ENCODE peak calls at places on chromosomes 11 and 22, in six cellular contexts. S is T-helper 2 cell; Q is activated CD8-positive, alpha-beta memory T cell treated with anti-CD3 and anti-CD28 coated beads, Interleukin-2, amount 50 U/mL, for 48 hours; N is erythroblast; J is left ventricle myocardium inferior; F is EL. V is an unnamed sample.

GRCh38 chr11:127000291-127000968 is at the start of gene KIRREL3:
- DNase-seq in Q (no peak), N (no peak), J (no peak), F (peak), S (no peak), V (no peak)

GRCh38 chr11:32852142-32852541 is 22.4 kb downstream of the PRRG4 start:
- DNase-seq in F (peak), Q (no peak), J (no peak), N (no peak), S (no peak), V (no peak)

GRCh38 chr22:38936562-38936961 is 20.8 kb upstream of the APOBEC3A start:
- DNase-seq in J (no peak), S (no peak), F (no peak), N (no peak), Q (no peak), V (no peak)

GRCh38 chr22:41021039-41021654 is 70.0 kb downstream of the RBX1 start:
- DNase-seq in Q (peak), N (no peak), S (no peak), F (no peak), J (peak), V (no peak)

GRCh38 chr11:17839973-17840611 is 105.5 kb downstream of the KCNC1 start:
- DNase-seq in F (no peak), J (no peak), N (no peak), S (peak), Q (no peak), V (no peak)

GRCh38 chr11:45732343-45732742 is 66.9 kb upstream of the CHST1 start:
- DNase-seq in J (no peak), N (no peak), S (no peak), Q (no peak), F (no peak), V (no peak)

GRCh38 chr22:20601308-20601707 is 93.9 kb downstream of the MED15 start:
- DNase-seq in Q (no peak), F (no peak), N (no peak), J (no peak), S (no peak), V (no peak)

GRCh38 chr11:69299572-69299971 is 5.6 kb downstream of the MYEOV start:
- DNase-seq in Q (no peak), J (no peak), N (no peak), S (no peak), F (no peak), V (no peak)

GRCh38 chr11:12267921-12268320 is 109.5 kb upstream of the PARVA start:
- DNase-seq in Q (no peak), S (no peak), F (no peak), N (no peak), J (no peak), V (no peak)

GRCh38 chr22:42376721-42377177 is 55.5 kb downstream of the NFAM1 start:
- DNase-seq in S (no peak), N (peak), J (peak), Q (no peak), F (peak), V (no peak)

GRCh38 chr11:129631201-129631600 is 184.4 kb upstream of the TMEM45B start:
- DNase-seq in S (no peak), Q (no peak), F (no peak), J (no peak), N (no peak), V (no peak)

V was measured in GM20000.